ENCODE peak calls at places on chromosome 12, in nine cellular contexts. One of them, this sample, is unnamed.

GRCh38 chr12:92038476-92038875 is 107.2 kb downstream of the BTG1 start:
- DNase-seq in left ventricle myocardium inferior: no peak
- DNase-seq in upper lobe of left lung: no peak
- DNase-seq in AG09309: no peak
- DNase-seq in nephron progenitor cell: no peak
- DNase-seq in thyroid gland: no peak
- DNase-seq in GM12864: no peak
- DNase-seq in lung: no peak
- DNase-seq in progenitor cell of endocrine pancreas: no peak
- DNase-seq in this sample: no peak

GRCh38 chr12:62744551-62744950 is 190.4 kb downstream of the PPM1H start:
- DNase-seq in thyroid gland: no peak
- DNase-seq in nephron progenitor cell: no peak
- DNase-seq in GM12864: no peak
- DNase-seq in upper lobe of left lung: peak
- DNase-seq in progenitor cell of endocrine pancreas: no peak
- DNase-seq in left ventricle myocardium inferior: no peak
- DNase-seq in AG09309: no peak
- DNase-seq in lung: no peak
- DNase-seq in this sample: no peak

GRCh38 chr12:6193853-6194815 is 6.1 kb upstream of the CD9 start:
- DNase-seq in progenitor cell of endocrine pancreas: no peak
- DNase-seq in nephron progenitor cell: no peak
- DNase-seq in AG09309: no peak
- DNase-seq in lung: no peak
- DNase-seq in thyroid gland: no peak
- DNase-seq in upper lobe of left lung: no peak
- DNase-seq in left ventricle myocardium inferior: no peak
- DNase-seq in GM12864: no peak
- DNase-seq in this sample: no peak

GRCh38 chr12:88753074-88753473 is 172.8 kb upstream of the KITLG start:
- DNase-seq in AG09309: no peak
- DNase-seq in nephron progenitor cell: no peak
- DNase-seq in lung: no peak
- DNase-seq in progenitor cell of endocrine pancreas: no peak
- DNase-seq in GM12864: no peak
- DNase-seq in left ventricle myocardium inferior: no peak
- DNase-seq in thyroid gland: no peak
- DNase-seq in upper lobe of left lung: no peak
- DNase-seq in this sample: no peak

GRCh38 chr12:3973939-3974644 is 100.9 kb upstream of the PARP11 start:
- DNase-seq in nephron progenitor cell: no peak
- DNase-seq in GM12864: no peak
- DNase-seq in progenitor cell of endocrine pancreas: no peak
- DNase-seq in upper lobe of left lung: no peak
- DNase-seq in thyroid gland: no peak
- DNase-seq in left ventricle myocardium inferior: peak
- DNase-seq in lung: no peak
- DNase-seq in AG09309: no peak
- DNase-seq in this sample: no peak

GRCh38 chr12:94290353-94290752 is 142.0 kb downstream of the PLXNC1 start:
- DNase-seq in GM12864: no peak
- DNase-seq in AG09309: no peak
- DNase-seq in progenitor cell of endocrine pancreas: no peak
- DNase-seq in left ventricle myocardium inferior: no peak
- DNase-seq in nephron progenitor cell: no peak
- DNase-seq in upper lobe of left lung: peak
- DNase-seq in thyroid gland: peak
- DNase-seq in lung: no peak
- DNase-seq in this sample: no peak

GRCh38 chr12:109779382-109779781 is 53.8 kb downstream of the TRPV4 start:
- DNase-seq in AG09309: no peak
- DNase-seq in nephron progenitor cell: no peak
- DNase-seq in upper lobe of left lung: no peak
- DNase-seq in thyroid gland: no peak
- DNase-seq in GM12864: no peak
- DNase-seq in lung: no peak
- DNase-seq in progenitor cell of endocrine pancreas: no peak
- DNase-seq in left ventricle myocardium inferior: no peak
- DNase-seq in this sample: no peak

GRCh38 chr12:31819427-31819826 is 90.6 kb upstream of the AMN1 start:
- DNase-seq in AG09309: no peak
- DNase-seq in nephron progenitor cell: no peak
- DNase-seq in upper lobe of left lung: no peak
- DNase-seq in thyroid gland: no peak
- DNase-seq in GM12864: no peak
- DNase-seq in progenitor cell of endocrine pancreas: no peak
- DNase-seq in left ventricle myocardium inferior: no peak
- DNase-seq in lung: no peak
- DNase-seq in this sample: no peak

GRCh38 chr12:52234226-52234810 is 1.3 kb downstream of the KRT7 start:
- DNase-seq in lung: no peak
- DNase-seq in AG09309: no peak
- DNase-seq in upper lobe of left lung: no peak
- DNase-seq in progenitor cell of endocrine pancreas: no peak
- DNase-seq in left ventricle myocardium inferior: no peak
- DNase-seq in thyroid gland: peak
- DNase-seq in GM12864: no peak
- DNase-seq in nephron progenitor cell: no peak
- DNase-seq in this sample: peak

GRCh38 chr12:130141901-130142683 is 20.2 kb upstream of the FZD10 start:
- DNase-seq in upper lobe of left lung: no peak
- DNase-seq in lung: no peak
- DNase-seq in GM12864: no peak
- DNase-seq in AG09309: no peak
- DNase-seq in progenitor cell of endocrine pancreas: no peak
- DNase-seq in thyroid gland: no peak
- DNase-seq in left ventricle myocardium inferior: no peak
- DNase-seq in nephron progenitor cell: no peak
- DNase-seq in this sample: no peak

GRCh38 chr12:6426882-6427671 is 17.7 kb upstream of the CD27 start:
- DNase-seq in thyroid gland: peak
- DNase-seq in upper lobe of left lung: no peak
- DNase-seq in nephron progenitor cell: no peak
- DNase-seq in progenitor cell of endocrine pancreas: no peak
- DNase-seq in left ventricle myocardium inferior: no peak
- DNase-seq in GM12864: peak
- DNase-seq in lung: no peak
- DNase-seq in AG09309: no peak
- DNase-seq in this sample: peak

GRCh38 chr12:111819191-111820158 is 22.6 kb upstream of the MAPKAPK5 start:
- DNase-seq in lung: no peak
- DNase-seq in thyroid gland: no peak
- DNase-seq in left ventricle myocardium inferior: no peak
- DNase-seq in upper lobe of left lung: no peak
- DNase-seq in GM12864: no peak
- DNase-seq in nephron progenitor cell: no peak
- DNase-seq in progenitor cell of endocrine pancreas: no peak
- DNase-seq in AG09309: no peak
- DNase-seq in this sample: no peak

DNA sequence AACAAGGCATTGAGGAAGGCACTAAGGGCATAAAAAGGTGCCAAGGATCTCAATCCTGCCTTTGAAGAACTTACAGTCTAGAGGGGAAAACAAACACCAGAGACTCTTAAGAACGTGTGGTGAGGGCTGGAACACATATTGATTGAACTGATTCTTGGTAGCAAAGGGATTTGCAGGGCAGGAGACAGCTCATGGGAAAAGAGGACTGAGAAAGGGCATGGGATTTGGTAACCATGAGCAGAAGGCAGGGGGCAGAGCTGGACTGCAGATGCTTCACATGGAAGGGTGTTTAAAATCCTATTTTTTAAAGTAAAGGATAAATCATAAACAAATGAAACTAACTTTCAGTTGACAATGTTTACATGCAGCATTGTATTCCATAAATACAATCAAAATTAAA is 203.1 kb downstream of the ITPR2 start:
- DNase-seq in GM12864: no peak
- DNase-seq in thyroid gland: no peak
- DNase-seq in lung: no peak
- DNase-seq in AG09309: no peak
- DNase-seq in progenitor cell of endocrine pancreas: no peak
- DNase-seq in upper lobe of left lung: no peak
- DNase-seq in left ventricle myocardium inferior: no peak
- DNase-seq in nephron progenitor cell: no peak
- DNase-seq in this sample: no peak
- TF ChIP-seq CTCF in GM12864: no peak
- TF ChIP-seq CTCF in thyroid gland: no peak
- TF ChIP-seq CTCF in lung: no peak
- TF ChIP-seq CTCF in AG09309: peak
- TF ChIP-seq CTCF in progenitor cell of endocrine pancreas: peak
- TF ChIP-seq CTCF in upper lobe of left lung: no peak
- TF ChIP-seq CTCF in left ventricle myocardium inferior: peak
- TF ChIP-seq CTCF in nephron progenitor cell: no peak
- TF ChIP-seq CTCF in this sample: no peak

DNA sequence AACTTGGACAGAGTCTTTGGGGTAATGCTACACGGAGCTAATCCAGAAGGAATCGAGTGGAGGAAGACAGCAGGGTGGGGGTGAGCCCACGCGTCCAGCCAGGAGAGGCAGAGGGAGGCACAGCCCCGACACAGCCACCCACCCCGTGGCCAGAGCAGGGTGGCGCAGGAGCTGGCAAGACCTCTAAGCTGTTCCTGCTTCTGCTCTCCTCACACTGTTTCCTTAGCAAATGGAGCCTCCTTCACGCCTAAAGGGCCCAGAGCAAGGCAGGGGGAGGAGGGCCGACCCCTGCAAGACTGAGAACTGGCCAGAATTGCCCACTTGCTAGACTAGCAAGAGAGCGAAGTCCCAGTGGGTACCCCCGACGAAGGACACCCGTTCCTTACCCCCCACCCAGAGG is 91.5 kb downstream of the FBXL14 start:
- DNase-seq in upper lobe of left lung: no peak
- DNase-seq in lung: no peak
- DNase-seq in AG09309: no peak
- DNase-seq in thyroid gland: peak
- DNase-seq in GM12864: no peak
- DNase-seq in left ventricle myocardium inferior: no peak
- DNase-seq in progenitor cell of endocrine pancreas: no peak
- DNase-seq in nephron progenitor cell: no peak
- DNase-seq in this sample: no peak
- TF ChIP-seq CTCF in upper lobe of left lung: no peak
- TF ChIP-seq CTCF in lung: no peak
- TF ChIP-seq CTCF in AG09309: no peak
- TF ChIP-seq CTCF in thyroid gland: no peak
- TF ChIP-seq CTCF in GM12864: no peak
- TF ChIP-seq CTCF in left ventricle myocardium inferior: no peak
- TF ChIP-seq CTCF in progenitor cell of endocrine pancreas: no peak
- TF ChIP-seq CTCF in nephron progenitor cell: no peak
- TF ChIP-seq CTCF in this sample: no peak

GRCh38 chr12:81644503-81644902 is 114.6 kb downstream of the PPFIA2 start:
- DNase-seq in upper lobe of left lung: no peak
- DNase-seq in thyroid gland: no peak
- DNase-seq in left ventricle myocardium inferior: no peak
- DNase-seq in nephron progenitor cell: peak
- DNase-seq in progenitor cell of endocrine pancreas: no peak
- DNase-seq in AG09309: no peak
- DNase-seq in GM12864: no peak
- DNase-seq in lung: no peak
- DNase-seq in this sample: peak
- TF ChIP-seq CTCF in upper lobe of left lung: peak
- TF ChIP-seq CTCF in thyroid gland: no peak
- TF ChIP-seq CTCF in left ventricle myocardium inferior: peak
- TF ChIP-seq CTCF in nephron progenitor cell: peak
- TF ChIP-seq CTCF in progenitor cell of endocrine pancreas: peak
- TF ChIP-seq CTCF in AG09309: peak
- TF ChIP-seq CTCF in GM12864: peak
- TF ChIP-seq CTCF in lung: peak
- TF ChIP-seq CTCF in this sample: peak

GRCh38 chr12:77723308-77723707 is 107.4 kb upstream of the NAV3 start:
- DNase-seq in thyroid gland: no peak
- DNase-seq in nephron progenitor cell: no peak
- DNase-seq in left ventricle myocardium inferior: no peak
- DNase-seq in lung: no peak
- DNase-seq in upper lobe of left lung: no peak
- DNase-seq in AG09309: no peak
- DNase-seq in GM12864: no peak
- DNase-seq in progenitor cell of endocrine pancreas: no peak
- DNase-seq in this sample: no peak
- TF ChIP-seq CTCF in thyroid gland: no peak
- TF ChIP-seq CTCF in nephron progenitor cell: no peak
- TF ChIP-seq CTCF in left ventricle myocardium inferior: no peak
- TF ChIP-seq CTCF in lung: no peak
- TF ChIP-seq CTCF in upper lobe of left lung: no peak
- TF ChIP-seq CTCF in AG09309: no peak
- TF ChIP-seq CTCF in GM12864: no peak
- TF ChIP-seq CTCF in progenitor cell of endocrine pancreas: no peak
- TF ChIP-seq CTCF in this sample: no peak

DNA sequence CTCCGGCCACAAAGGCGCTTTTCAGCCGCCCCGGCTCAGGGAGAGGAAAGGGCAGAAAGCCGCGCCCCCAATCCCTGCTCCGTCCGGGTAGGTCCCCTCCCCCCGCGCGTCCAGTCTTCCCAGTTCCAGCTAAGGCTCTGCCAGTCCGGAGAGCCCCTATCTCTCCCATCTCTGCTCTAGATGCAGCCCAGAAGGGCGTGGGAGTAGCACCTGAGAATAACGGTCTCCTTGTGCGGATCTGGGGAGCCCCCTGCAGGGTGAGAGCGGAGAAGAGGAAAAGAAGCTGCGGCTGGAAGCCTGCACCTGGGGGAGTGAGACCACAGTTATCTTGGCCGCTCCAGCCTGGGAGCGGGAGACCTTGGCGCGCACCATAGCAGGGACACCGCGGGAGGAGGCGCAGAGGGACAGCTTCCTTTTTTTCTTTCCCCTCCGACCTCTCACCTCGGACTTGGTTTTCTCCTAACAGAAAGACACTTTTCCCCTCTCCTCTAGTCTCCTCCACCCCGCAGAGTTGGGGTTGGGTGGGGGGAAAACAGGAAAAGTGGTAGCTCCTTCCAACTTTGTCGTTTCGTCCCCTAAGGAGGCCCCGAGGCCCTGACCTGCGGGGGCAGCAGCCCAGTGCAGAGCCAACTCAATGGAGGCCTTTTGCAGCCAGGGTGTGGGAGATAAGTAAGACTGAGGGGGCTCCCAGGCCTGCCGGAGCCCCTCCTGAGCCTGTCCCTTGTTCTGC is 2.4 kb downstream of the DHH start:
- DNase-seq in GM12864: no peak
- DNase-seq in AG09309: no peak
- DNase-seq in nephron progenitor cell: peak
- DNase-seq in left ventricle myocardium inferior: peak
- DNase-seq in progenitor cell of endocrine pancreas: peak
- DNase-seq in upper lobe of left lung: peak
- DNase-seq in lung: no peak
- DNase-seq in thyroid gland: peak
- DNase-seq in this sample: peak
- TF ChIP-seq CTCF in GM12864: peak
- TF ChIP-seq CTCF in AG09309: peak
- TF ChIP-seq CTCF in nephron progenitor cell: peak
- TF ChIP-seq CTCF in left ventricle myocardium inferior: peak
- TF ChIP-seq CTCF in progenitor cell of endocrine pancreas: peak
- TF ChIP-seq CTCF in upper lobe of left lung: no peak
- TF ChIP-seq CTCF in lung: peak
- TF ChIP-seq CTCF in thyroid gland: no peak
- TF ChIP-seq CTCF in this sample: peak

This sample was measured in GM13977.